ENCODE peak calls at places on chromosomes 6 and 20, in seven cellular contexts. One of them, this sample, is unnamed.

GRCh38 chr6:12627053-12627452 is 89.5 kb upstream of the PHACTR1 start:
- DNase-seq in T-helper 17 cell: no peak
- DNase-seq in EL: no peak
- DNase-seq in SHP77: no peak
- DNase-seq in AG04450: no peak
- DNase-seq in fibroblast of the aortic adventitia: no peak
- DNase-seq in HEK293T: no peak
- DNase-seq in this sample: no peak

GRCh38 chr6:111087871-111088667 is 766 bp downstream of the SLC16A10 start:
- DNase-seq in T-helper 17 cell: peak; percentile 45
- DNase-seq in EL: peak; percentile 11
- DNase-seq in SHP77: peak; percentile 24
- DNase-seq in AG04450: no peak
- DNase-seq in fibroblast of the aortic adventitia: no peak
- DNase-seq in HEK293T: peak; percentile 53
- DNase-seq in this sample: no peak

GRCh38 chr20:60481051-60481741 is 523.0 kb downstream of the CDH26 start:
- DNase-seq in T-helper 17 cell: no peak
- DNase-seq in EL: no peak
- DNase-seq in SHP77: no peak
- DNase-seq in AG04450: no peak
- DNase-seq in fibroblast of the aortic adventitia: no peak
- DNase-seq in HEK293T: no peak
- DNase-seq in this sample: no peak

GRCh38 chr6:143337201-143337949 is 113.1 kb downstream of the ADAT2 start:
- DNase-seq in T-helper 17 cell: peak; percentile 31
- DNase-seq in EL: no peak
- DNase-seq in SHP77: peak; percentile 8
- DNase-seq in AG04450: no peak
- DNase-seq in fibroblast of the aortic adventitia: no peak
- DNase-seq in HEK293T: peak; percentile 56
- DNase-seq in this sample: no peak

GRCh38 chr20:34979366-34980153 is 23.9 kb downstream of the MYH7B start:
- DNase-seq in T-helper 17 cell: no peak
- DNase-seq in EL: no peak
- DNase-seq in SHP77: no peak
- DNase-seq in AG04450: no peak
- DNase-seq in fibroblast of the aortic adventitia: no peak
- DNase-seq in HEK293T: no peak
- DNase-seq in this sample: no peak

GRCh38 chr6:119966484-119966883 is 616.9 kb upstream of the MAN1A1 start:
- DNase-seq in T-helper 17 cell: no peak
- DNase-seq in EL: no peak
- DNase-seq in SHP77: no peak
- DNase-seq in AG04450: no peak
- DNase-seq in fibroblast of the aortic adventitia: no peak
- DNase-seq in HEK293T: no peak
- DNase-seq in this sample: no peak

GRCh38 chr6:168605964-168606363 is 165.0 kb downstream of the SMOC2 start:
- DNase-seq in T-helper 17 cell: no peak
- DNase-seq in EL: no peak
- DNase-seq in SHP77: peak; percentile 28
- DNase-seq in AG04450: no peak
- DNase-seq in fibroblast of the aortic adventitia: no peak
- DNase-seq in HEK293T: no peak
- DNase-seq in this sample: no peak

GRCh38 chr20:41482647-41483552 is 116.3 kb upstream of the EMILIN3 start:
- DNase-seq in T-helper 17 cell: no peak
- DNase-seq in EL: peak; percentile 95
- DNase-seq in SHP77: no peak
- DNase-seq in AG04450: peak; percentile 77
- DNase-seq in fibroblast of the aortic adventitia: peak; percentile 90
- DNase-seq in HEK293T: no peak
- DNase-seq in this sample: peak; percentile 65